ENCODE peak calls at places on chromosomes 4 and X, in six cellular contexts. W is right lobe of liver, F is lower lobe of right lung, J is cardiac muscle cell, X is transverse colon, U is suprapubic skin. G is an unnamed sample. For H3K4me1, the result is how much of the 10 kb centered on the place peaks cover.

GRCh38 chr4:41628916-41629315 is 91.0 kb downstream of the LIMCH1 start:
- DNase-seq in W (no peak), F (no peak), J (no peak), X (no peak), U (no peak), G (no peak)

GRCh38 chr4:10599574-10599973 is 85.0 kb downstream of the CLNK start:
- DNase-seq in W (no peak), F (no peak), J (no peak), X (no peak), U (no peak), G (no peak)

GRCh38 chrX:71998836-71999509 is 88.3 kb downstream of the NHSL2 start:
- DNase-seq in W (no peak), F (no peak), J (peak), X (no peak), U (no peak), G (peak)

GRCh38 chrX:150880808-150881165 is 17.7 kb downstream of the CD99L2 start:
- DNase-seq in W (no peak), F (no peak), J (no peak), X (no peak), U (no peak), G (no peak)

GRCh38 chr4:4838602-4839470 is 20.6 kb upstream of the MSX1 start:
- DNase-seq in W (no peak), F (no peak), J (no peak), X (no peak), U (no peak), G (peak)

GRCh38 chr4:175378372-175378771 is 433.7 kb downstream of the GPM6A start:
- DNase-seq in W (no peak), F (no peak), J (no peak), X (no peak), U (no peak), G (no peak)

GRCh38 chr4:67320645-67321044 is 224.7 kb downstream of the CENPC start:
- DNase-seq in W (no peak), F (no peak), J (peak), X (no peak), U (peak), G (peak)

GRCh38 chrX:11557120-11557519 is 108.6 kb downstream of the ARHGAP6 start:
- DNase-seq in W (no peak), F (no peak), J (peak), X (no peak), U (no peak), G (peak)

GRCh38 chr4:183906486-183906735 is 1.3 kb downstream of the STOX2 start:
- DNase-seq in W (no peak), F (no peak), J (no peak), X (no peak), U (no peak), G (no peak)

GRCh38 chr4:26788341-26788733 is 72.3 kb upstream of the STIM2 start:
- DNase-seq in W (no peak), F (no peak), J (no peak), X (no peak), U (no peak), G (no peak)

GRCh38 chr4:2799444-2799911 is 6.6 kb downstream of the SH3BP2 start:
- DNase-seq in W (peak), F (peak), J (no peak), X (peak), U (peak), G (no peak)

GRCh38 chr4:2797545-2798305 is 4.8 kb downstream of the SH3BP2 start:
- DNase-seq in W (peak), F (peak), J (no peak), X (no peak), U (peak), G (no peak)

GRCh38 chr4:2797188-2797544 is 4.3 kb downstream of the SH3BP2 start:
- DNase-seq in W (peak), F (peak), J (no peak), X (no peak), U (peak), G (no peak)

GRCh38 chr4:2799971-2800690 is 7.2 kb downstream of the SH3BP2 start:
- DNase-seq in W (peak), F (peak), J (no peak), X (peak), U (peak), G (peak)

DNA sequence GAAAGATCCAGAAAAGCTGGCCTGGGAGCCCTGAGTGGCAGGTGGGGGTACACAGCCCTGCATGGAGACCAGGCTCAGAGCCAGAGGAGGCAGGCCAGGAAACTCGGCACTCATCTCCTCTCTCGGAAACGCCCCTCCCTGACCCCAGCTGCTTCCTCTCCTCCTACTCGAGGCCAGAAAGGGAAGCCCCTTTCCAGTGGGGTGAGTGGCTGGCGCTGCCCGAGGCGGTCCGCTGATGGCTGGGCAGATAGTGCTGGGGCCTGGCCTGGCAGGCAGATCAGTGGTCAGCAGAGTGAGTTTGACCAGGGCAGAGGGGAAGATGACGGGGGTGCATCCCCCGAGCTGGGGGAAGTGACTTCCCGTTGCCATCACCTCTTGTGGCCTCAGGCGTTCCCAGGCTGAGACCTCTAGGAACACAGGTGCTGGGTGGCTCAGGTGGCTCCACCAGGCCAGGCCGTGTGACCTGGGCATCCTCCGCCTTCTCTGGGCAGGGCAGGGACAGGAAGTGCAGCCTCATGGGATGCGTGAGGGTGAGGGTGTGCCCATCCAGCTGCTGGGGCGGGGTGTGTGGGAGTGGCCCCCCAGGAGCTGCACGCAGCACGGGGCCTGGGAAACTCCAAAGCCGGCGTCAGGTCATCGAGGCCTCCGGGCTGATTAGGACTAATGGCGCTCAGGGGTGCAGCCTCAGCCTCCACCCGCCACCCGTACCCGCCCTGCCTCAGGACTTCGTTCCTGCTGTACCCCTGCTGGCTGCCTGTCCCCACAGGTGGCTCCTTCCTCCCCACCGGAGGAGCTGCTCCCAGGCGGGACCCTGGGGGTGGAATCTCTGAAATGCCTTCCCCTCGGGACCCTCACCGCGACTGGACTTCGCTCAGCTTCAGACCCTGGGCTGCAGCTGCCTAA is 5.8 kb downstream of the SH3BP2 start:
- DNase-seq in W (peak), F (peak), J (peak), X (peak), U (peak), G (no peak)
- H3K4me1 ChIP-seq in W (half or more), F (half or more), J (under half), X (half or more), U (half or more), G (under half)

GRCh38 chr4:829761-830655 is 4.1 kb upstream of the CPLX1 start:
- DNase-seq in W (peak), F (peak), J (no peak), X (no peak), U (peak), G (no peak)
- H3K4me1 ChIP-seq in W (under half), F (under half), J (under half), X (under half), U (under half), G (under half)

GRCh38 chr4:156952078-156952759 is 19.4 kb downstream of the PDGFC start:
- DNase-seq in W (no peak), F (no peak), J (no peak), X (no peak), U (no peak), G (no peak)
- H3K4me1 ChIP-seq in W (under half), F (under half), J (under half), X (under half), U (under half), G (half or more)

GRCh38 chrX:118497180-118497814 is 1.7 kb downstream of the DOCK11 start:
- DNase-seq in W (no peak), F (no peak), J (no peak), X (no peak), U (no peak), G (no peak)

GRCh38 chrX:118496763-118497079 is 1.1 kb downstream of the DOCK11 start:
- DNase-seq in W (no peak), F (no peak), J (no peak), X (no peak), U (no peak), G (peak)

GRCh38 chrX:118498755-118499154 is 3.1 kb downstream of the DOCK11 start:
- DNase-seq in W (no peak), F (no peak), J (no peak), X (no peak), U (no peak), G (no peak)

GRCh38 chrX:118498351-118498750 is 2.7 kb downstream of the DOCK11 start:
- DNase-seq in W (no peak), F (no peak), J (no peak), X (no peak), U (no peak), G (no peak)

DNA sequence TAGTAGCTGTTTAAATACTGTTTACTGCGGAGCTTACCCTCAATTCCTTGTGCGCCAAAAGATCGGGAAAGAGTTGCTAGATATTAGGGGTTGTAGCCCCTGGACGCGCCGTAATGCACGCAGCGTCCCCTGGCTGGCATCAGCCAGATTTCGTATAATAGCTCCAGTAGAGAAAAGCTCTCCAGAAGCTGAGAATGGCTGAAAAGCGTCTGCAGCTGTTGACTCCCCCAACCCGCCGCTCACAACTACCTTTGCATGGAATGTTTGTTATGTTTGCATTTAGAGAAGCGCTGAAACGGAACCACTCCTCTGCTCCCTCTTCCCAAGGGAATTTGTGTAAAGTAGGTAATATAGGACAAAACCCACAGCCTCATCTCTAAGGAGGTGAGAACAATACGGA is 3.7 kb downstream of the DOCK11 start:
- DNase-seq in W (no peak), F (no peak), J (no peak), X (no peak), U (no peak), G (no peak)
- H3K4me1 ChIP-seq in W (under half), F (under half), J (under half), X (under half), U (under half), G (under half)

GRCh38 chr4:7910721-7911015 is 29.0 kb downstream of the AFAP1 start:
- DNase-seq in W (no peak), F (no peak), J (no peak), X (no peak), U (no peak), G (no peak)

GRCh38 chr4:7909966-7910720 is 29.5 kb downstream of the AFAP1 start:
- DNase-seq in W (no peak), F (no peak), J (peak), X (no peak), U (no peak), G (peak)

GRCh38 chr4:7915875-7916242 is 23.8 kb downstream of the AFAP1 start:
- DNase-seq in W (no peak), F (no peak), J (no peak), X (no peak), U (no peak), G (no peak)

GRCh38 chr4:7911044-7911578 is 28.6 kb downstream of the AFAP1 start:
- DNase-seq in W (no peak), F (no peak), J (peak), X (no peak), U (no peak), G (peak)

DNA sequence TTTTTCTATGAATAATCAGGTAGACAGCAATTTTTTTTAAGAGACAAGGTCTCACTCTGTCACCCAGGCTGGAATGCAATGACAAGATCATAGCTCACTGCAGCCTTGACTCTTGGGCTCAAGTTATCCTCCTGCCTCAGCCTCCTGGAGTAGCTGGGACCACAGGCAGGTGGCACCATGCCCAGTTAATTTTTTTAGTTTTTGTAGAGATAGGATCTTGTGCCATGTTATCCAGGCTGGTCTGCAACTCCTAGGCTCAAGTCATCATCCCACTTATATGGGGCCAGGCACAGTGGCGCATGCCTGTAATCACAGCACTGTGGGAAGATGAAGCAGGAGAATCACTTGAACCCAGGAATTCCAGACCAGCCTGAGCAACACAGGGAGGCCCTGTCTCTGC is 26.8 kb downstream of the AFAP1 start:
- DNase-seq in W (no peak), F (no peak), J (no peak), X (no peak), U (no peak), G (no peak)
- H3K4me1 ChIP-seq in W (under half), F (under half), J (under half), X (under half), U (under half), G (under half)

GRCh38 chr4:158812133-158812532 is 43.3 kb downstream of the FNIP2 start:
- DNase-seq in W (no peak), F (no peak), J (no peak), X (no peak), U (no peak), G (no peak)

GRCh38 chr4:158811216-158811540 is 42.4 kb downstream of the FNIP2 start:
- DNase-seq in W (no peak), F (no peak), J (no peak), X (no peak), U (no peak), G (no peak)

GRCh38 chr4:158811704-158812103 is 42.9 kb downstream of the FNIP2 start:
- DNase-seq in W (no peak), F (no peak), J (no peak), X (peak), U (no peak), G (no peak)

GRCh38 chr4:158813113-158813512 is 44.3 kb downstream of the FNIP2 start:
- DNase-seq in W (no peak), F (no peak), J (no peak), X (no peak), U (no peak), G (no peak)

GRCh38 chr4:158812543-158812942 is 43.7 kb downstream of the FNIP2 start:
- DNase-seq in W (no peak), F (no peak), J (no peak), X (no peak), U (no peak), G (no peak)
- H3K4me1 ChIP-seq in W (half or more), F (half or more), J (half or more), X (half or more), U (under half), G (half or more)

DNA sequence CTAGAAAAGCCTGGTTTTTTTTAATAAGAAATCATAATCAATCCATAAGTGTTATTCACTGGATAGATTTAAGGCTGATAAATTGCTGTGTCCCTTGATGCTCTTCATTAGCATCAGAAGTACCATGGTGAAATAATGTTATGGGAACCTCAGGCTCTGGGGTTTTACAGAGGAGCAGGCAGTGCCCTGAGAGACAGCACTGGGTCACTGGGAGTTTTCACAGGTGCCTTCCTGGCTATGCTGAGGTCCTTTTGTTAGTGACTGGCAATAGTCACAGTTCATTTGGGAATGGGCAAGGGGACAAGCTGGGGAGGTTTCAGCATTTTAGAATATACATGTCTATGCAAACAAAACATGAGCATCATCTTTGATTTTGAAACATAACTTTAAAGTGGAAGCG is 38.6 kb downstream of the ANK2 start:
- DNase-seq in W (no peak), F (no peak), J (no peak), X (no peak), U (no peak), G (no peak)
- H3K4me1 ChIP-seq in W (under half), F (under half), J (under half), X (under half), U (under half), G (under half)

G was measured in GM23248.